ENCODE peak calls at places on chromosomes 1 and 21, in eight cellular contexts. F is Daoy; A is suprapubic skin; V is amygdala; M is CD8-positive, alpha-beta memory T cell; N is stimulated activated CD4-positive, alpha-beta T cell treated with anti-CD3 and anti-CD28 coated beads, Interleukin-4, amount 100 ng/mL, for 48 hours; O is T-helper 2 cell; B is foreskin fibroblast. W is an unnamed sample.

GRCh38 chr1:87766737-87767136 is 438.1 kb downstream of the LMO4 start:
- DNase-seq in F (no peak), O (no peak), B (peak; percentile 49), V (no peak), N (no peak), M (no peak), A (no peak), W (peak; percentile 0)

GRCh38 chr1:10494418-10494753 is 19.6 kb downstream of the PEX14 start:
- DNase-seq in A (no peak), B (no peak), V (no peak), O (no peak), F (no peak), N (no peak), M (no peak), W (no peak)

GRCh38 chr1:240831191-240831631 is 219.3 kb upstream of the GREM2 start:
- DNase-seq in N (no peak), O (no peak), V (no peak), M (no peak), B (peak; percentile 64), A (no peak), F (peak; percentile 52), W (peak; percentile 69)

GRCh38 chr1:2554621-2555387 is 1.4 kb upstream of the TNFRSF14 start:
- DNase-seq in V (no peak), O (no peak), M (no peak), A (no peak), F (peak; percentile 45), B (peak; percentile 34), N (no peak), W (peak; percentile 59)

GRCh38 chr1:220810179-220810653 is 23.5 kb downstream of the MTARC1 start:
- DNase-seq in B (peak; percentile 92), F (peak; percentile 81), O (peak; percentile 36), M (peak; percentile 39), V (no peak), N (peak; percentile 47), A (peak; percentile 88), W (peak; percentile 94)

GRCh38 chr1:105485207-105485606 is 1571.3 kb upstream of the PRMT6 start:
- DNase-seq in O (no peak), A (no peak), V (no peak), F (peak; percentile 4), M (no peak), B (peak; percentile 87), N (no peak), W (no peak)

GRCh38 chr1:223358826-223359225 is 5.2 kb downstream of the SUSD4 start:
- DNase-seq in O (no peak), N (no peak), A (no peak), F (peak; percentile 34), M (no peak), B (no peak), V (no peak), W (no peak)

GRCh38 chr1:26999440-26999987 is 6.0 kb downstream of the TRNP1 start:
- DNase-seq in V (no peak), O (no peak), A (no peak), F (peak; percentile 95), N (no peak), B (peak; percentile 99), M (no peak), W (peak; percentile 70)

GRCh38 chr1:15154480-15155036 is 1.0 kb downstream of the TMEM51 start:
- DNase-seq in V (no peak), F (peak; percentile 69), N (no peak), O (no peak), A (no peak), M (no peak), B (peak; percentile 33), W (peak; percentile 40)

GRCh38 chr1:225290244-225290643 is 137.6 kb downstream of the LBR start:
- DNase-seq in M (no peak), N (no peak), V (no peak), O (no peak), F (no peak), B (no peak), A (no peak), W (no peak)

GRCh38 chr1:23868848-23869450 is 859 bp upstream of the FUCA1 start:
- DNase-seq in A (no peak), N (no peak), F (no peak), M (no peak), O (no peak), V (no peak), B (no peak), W (no peak)

GRCh38 chr21:29360799-29361765 is 62.4 kb downstream of the BACH1 start:
- DNase-seq in N (no peak), A (no peak), B (no peak), M (no peak), O (no peak), V (no peak), F (no peak), W (peak; percentile 30)

GRCh38 chr1:22150923-22151322 is 8.0 kb upstream of the WNT4 start:
- DNase-seq in N (no peak), O (no peak), A (no peak), B (no peak), V (no peak), M (no peak), F (no peak), W (no peak)

GRCh38 chr1:8040586-8040985 is 14.5 kb upstream of the ERRFI1 start:
- DNase-seq in A (no peak), M (no peak), F (peak; percentile 97), V (no peak), N (no peak), B (peak; percentile 98), O (no peak), W (peak; percentile 98)

GRCh38 chr1:214506972-214507431 is 44.4 kb downstream of the PTPN14 start:
- DNase-seq in M (no peak), N (no peak), B (no peak), V (no peak), O (no peak), F (no peak), A (no peak), W (no peak)

GRCh38 chr1:67853704-67854103 is 20.4 kb upstream of the GNG12 start:
- DNase-seq in A (no peak), F (peak; percentile 91), M (no peak), V (no peak), O (no peak), B (peak; percentile 90), N (no peak), W (peak; percentile 92)

GRCh38 chr1:7457811-7458210 is 313.3 kb upstream of the VAMP3 start:
- DNase-seq in B (no peak), A (no peak), F (no peak), M (no peak), N (no peak), O (no peak), V (no peak), W (no peak)

GRCh38 chr21:46056450-46056903 is 41.4 kb upstream of the COL6A2 start:
- DNase-seq in N (no peak), F (peak; percentile 98), A (peak; percentile 86), V (no peak), O (no peak), M (no peak), B (peak; percentile 97), W (no peak)

GRCh38 chr1:223230161-223230881 is 87.3 kb upstream of the TLR5 start:
- DNase-seq in F (peak; percentile 91), A (no peak), N (peak; percentile 43), V (no peak), B (peak; percentile 73), M (no peak), O (no peak), W (no peak)

GRCh38 chr1:156804572-156805243 is 11.9 kb downstream of the SH2D2A start:
- DNase-seq in N (no peak), V (no peak), A (no peak), F (peak; percentile 40), B (peak; percentile 52), M (no peak), O (no peak), W (peak; percentile 33)

GRCh38 chr1:188364927-188365449 is 1536.2 kb downstream of the PLA2G4A start:
- DNase-seq in O (no peak), F (no peak), M (no peak), V (no peak), B (no peak), N (no peak), A (no peak), W (no peak)

GRCh38 chr1:100391675-100392074 is 39.4 kb downstream of the CDC14A start:
- DNase-seq in A (no peak), F (no peak), V (no peak), N (no peak), O (no peak), M (no peak), B (no peak), W (no peak)

GRCh38 chr1:211576717-211577116 is 2.2 kb downstream of the SLC30A1 start:
- DNase-seq in A (no peak), M (no peak), B (no peak), F (no peak), V (no peak), O (no peak), N (no peak), W (no peak)

GRCh38 chr1:47694011-47694890 is 256.4 kb downstream of the FOXD2 start:
- DNase-seq in N (no peak), B (no peak), F (no peak), M (no peak), A (peak; percentile 58), V (no peak), O (no peak), W (no peak)

GRCh38 chr1:47785118-47785517 is 212.1 kb downstream of the TRABD2B start:
- DNase-seq in O (no peak), M (no peak), N (no peak), V (no peak), F (no peak), A (no peak), B (no peak), W (no peak)

GRCh38 chr1:10704383-10704882 is 92.0 kb downstream of the CASZ1 start:
- DNase-seq in V (no peak), N (no peak), B (no peak), M (no peak), O (no peak), A (no peak), F (no peak), W (no peak)

GRCh38 chr21:15729674-15730483 is at the start of gene USP25:
- DNase-seq in O (peak; percentile 85), M (peak; percentile 85), F (peak; percentile 85), V (peak; percentile 84), B (peak; percentile 92), N (peak; percentile 78), A (peak; percentile 95), W (peak; percentile 81)

GRCh38 chr1:223873044-223873443 is 27.3 kb upstream of the TP53BP2 start:
- DNase-seq in M (no peak), O (no peak), N (no peak), V (no peak), A (no peak), F (peak; percentile 47), B (no peak), W (no peak)

GRCh38 chr1:210301254-210301955 is 27.3 kb upstream of the HHAT start:
- DNase-seq in N (no peak), B (peak; percentile 74), F (no peak), V (no peak), O (no peak), M (no peak), A (no peak), W (no peak)

GRCh38 chr1:24692351-24692980 is 49.4 kb downstream of the SRRM1 start:
- DNase-seq in O (no peak), N (no peak), A (no peak), M (no peak), V (no peak), B (no peak), F (no peak), W (no peak)

GRCh38 chr21:37165606-37166005 is 92.6 kb downstream of the TTC3 start:
- DNase-seq in B (peak; percentile 49), N (no peak), A (no peak), M (no peak), F (no peak), V (no peak), O (no peak), W (no peak)

GRCh38 chr1:224894915-224895314 is 34.6 kb upstream of the DNAH14 start:
- DNase-seq in A (no peak), M (no peak), V (no peak), O (no peak), B (peak; percentile 46), N (no peak), F (peak; percentile 13), W (no peak)

GRCh38 chr1:121443131-121443530 is 258.4 kb downstream of the SRGAP2C start:
- DNase-seq in A (no peak), N (no peak), F (no peak), B (peak; percentile 37), O (no peak), V (no peak), M (no peak), W (no peak)

GRCh38 chr1:204996981-204997380 is 46.0 kb upstream of the CNTN2 start:
- DNase-seq in F (no peak), A (no peak), O (no peak), M (no peak), V (no peak), N (no peak), B (no peak), W (no peak)

W was measured in dermis blood vessel endothelial cell.